ENCODE peak calls at places on chromosomes 2 and 18, in nine cellular contexts. C, S, X, I, Q, R, A, H and N are unnamed samples.
A peak's percentile ranks its signal among the peaks of the same experiment; 100 is the strongest.

GRCh38 chr2:199463000-199463692 is 5.4 kb upstream of the SATB2 start:
- DNase-seq in C (peak; percentile 92), S (peak; percentile 96), X (peak; percentile 65), I (peak; percentile 86), Q (peak; percentile 73), R (no peak), A (peak; percentile 96), H (peak; percentile 48), N (no peak)

GRCh38 chr18:31273812-31274527 is 44.0 kb upstream of the DSG1 start:
- DNase-seq in C (no peak), S (no peak), X (no peak), I (no peak), Q (no peak), R (no peak), A (no peak), H (no peak), N (no peak)

GRCh38 chr18:12325726-12326245 is 17.7 kb downstream of the TUBB6 start:
- DNase-seq in C (no peak), S (no peak), X (no peak), I (no peak), Q (no peak), R (no peak), A (no peak), H (no peak), N (peak; percentile 79)

GRCh38 chr2:101149241-101150192 is 1.7 kb downstream of the TBC1D8 start:
- DNase-seq in C (no peak), S (peak; percentile 61), X (no peak), I (peak; percentile 41), Q (peak; percentile 41), R (no peak), A (no peak), H (no peak), N (no peak)

GRCh38 chr2:62309465-62310091 is 113.7 kb downstream of the B3GNT2 start:
- DNase-seq in C (no peak), S (no peak), X (no peak), I (no peak), Q (no peak), R (no peak), A (no peak), H (peak; percentile 46), N (no peak)

GRCh38 chr18:29218101-29218500 is 1041.2 kb upstream of the CDH2 start:
- DNase-seq in C (no peak), S (no peak), X (no peak), I (no peak), Q (no peak), R (no peak), A (no peak), H (no peak), N (no peak)

GRCh38 chr2:105406221-105406620 is 7.4 kb upstream of the FHL2 start:
- DNase-seq in C (no peak), S (no peak), X (no peak), I (no peak), Q (no peak), R (no peak), A (no peak), H (peak; percentile 76), N (no peak)

GRCh38 chr18:46672062-46672970 is 15.3 kb upstream of the LOXHD1 start:
- DNase-seq in C (no peak), S (no peak), X (peak; percentile 25), I (no peak), Q (no peak), R (no peak), A (no peak), H (no peak), N (no peak)

GRCh38 chr18:25093131-25093530 is 258.8 kb downstream of the ZNF521 start:
- DNase-seq in C (no peak), S (no peak), X (no peak), I (no peak), Q (no peak), R (no peak), A (no peak), H (no peak), N (no peak)

GRCh38 chr2:12430036-12430795 is 286.5 kb upstream of the TRIB2 start:
- DNase-seq in C (no peak), S (no peak), X (no peak), I (no peak), Q (no peak), R (no peak), A (no peak), H (peak; percentile 28), N (no peak)

GRCh38 chr18:58363767-58364540 is 264.9 kb downstream of the ALPK2 start:
- DNase-seq in C (no peak), S (no peak), X (no peak), I (no peak), Q (no peak), R (no peak), A (no peak), H (peak; percentile 19), N (no peak)

GRCh38 chr2:3348771-3349170 is 28.8 kb downstream of the EIPR1 start:
- DNase-seq in C (no peak), S (no peak), X (no peak), I (no peak), Q (peak; percentile 36), R (no peak), A (no peak), H (no peak), N (no peak)

GRCh38 chr2:71466301-71467179 is 13.2 kb downstream of the DYSF start:
- DNase-seq in C (no peak), S (peak; percentile 69), X (no peak), I (peak; percentile 46), Q (no peak), R (no peak), A (no peak), H (peak; percentile 21), N (no peak)

GRCh38 chr2:207042155-207042554 is 102.8 kb downstream of the CPO start:
- DNase-seq in C (no peak), S (no peak), X (no peak), I (no peak), Q (no peak), R (no peak), A (no peak), H (no peak), N (no peak)

GRCh38 chr2:88738271-88738670 is 46.8 kb downstream of the RPIA start:
- DNase-seq in C (no peak), S (no peak), X (no peak), I (no peak), Q (no peak), R (no peak), A (no peak), H (peak; percentile 68), N (no peak)

GRCh38 chr2:223055836-223056235 is 3.8 kb downstream of the KCNE4 start:
- DNase-seq in C (no peak), S (no peak), X (no peak), I (no peak), Q (no peak), R (no peak), A (no peak), H (peak; percentile 70), N (no peak)

DNA sequence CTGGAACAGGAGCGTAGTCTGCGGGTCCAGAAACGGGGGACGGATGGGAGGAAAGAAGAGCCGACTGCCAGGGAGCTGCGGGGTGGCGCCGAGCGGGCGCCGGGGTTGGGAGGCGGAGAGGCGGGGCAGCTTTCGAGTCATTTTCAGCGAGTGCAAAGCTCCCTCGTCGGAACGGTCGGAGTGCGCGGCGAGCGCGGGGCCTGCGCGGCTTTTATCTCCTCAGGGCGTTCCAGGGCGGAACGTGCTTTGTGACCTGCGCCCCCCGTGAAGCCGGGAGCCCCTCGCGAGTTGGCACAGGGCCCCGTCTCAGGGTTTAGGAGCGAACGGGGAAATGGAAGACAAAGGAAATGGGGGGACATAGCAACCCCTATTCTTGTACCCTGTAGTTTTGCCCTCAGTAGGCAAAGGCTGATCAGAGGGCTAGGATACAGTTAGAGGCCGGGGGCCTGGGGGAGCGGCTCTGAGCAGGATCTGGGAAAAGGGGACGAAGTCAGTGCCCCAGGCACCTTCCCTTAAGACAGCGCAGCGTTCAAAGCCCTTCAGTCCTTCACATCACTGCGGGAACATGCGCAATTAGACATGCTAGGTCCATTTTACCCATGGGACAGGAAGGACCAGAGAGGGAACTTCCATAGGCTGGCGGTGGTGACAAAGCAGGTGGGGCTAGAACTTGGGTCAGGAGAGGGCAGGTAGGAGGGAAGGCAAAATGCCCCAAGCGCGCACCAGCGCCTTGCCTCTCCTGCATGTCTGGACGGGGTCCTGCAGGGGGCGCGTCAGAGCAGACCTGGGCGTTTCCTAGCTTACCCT is 60.1 kb upstream of the IL1RL1 start:
- DNase-seq in C (peak; percentile 81), S (peak; percentile 80), X (no peak), I (peak; percentile 43), Q (no peak), R (no peak), A (peak; percentile 78), H (peak; percentile 64), N (no peak)
- TF ChIP-seq CTCF in C (peak; percentile 74), S (peak; percentile 52), X (no peak), I (peak; percentile 72), Q (peak; percentile 47), R (peak; percentile 35), A (peak; percentile 80), H (peak; percentile 72), N (no peak)

DNA sequence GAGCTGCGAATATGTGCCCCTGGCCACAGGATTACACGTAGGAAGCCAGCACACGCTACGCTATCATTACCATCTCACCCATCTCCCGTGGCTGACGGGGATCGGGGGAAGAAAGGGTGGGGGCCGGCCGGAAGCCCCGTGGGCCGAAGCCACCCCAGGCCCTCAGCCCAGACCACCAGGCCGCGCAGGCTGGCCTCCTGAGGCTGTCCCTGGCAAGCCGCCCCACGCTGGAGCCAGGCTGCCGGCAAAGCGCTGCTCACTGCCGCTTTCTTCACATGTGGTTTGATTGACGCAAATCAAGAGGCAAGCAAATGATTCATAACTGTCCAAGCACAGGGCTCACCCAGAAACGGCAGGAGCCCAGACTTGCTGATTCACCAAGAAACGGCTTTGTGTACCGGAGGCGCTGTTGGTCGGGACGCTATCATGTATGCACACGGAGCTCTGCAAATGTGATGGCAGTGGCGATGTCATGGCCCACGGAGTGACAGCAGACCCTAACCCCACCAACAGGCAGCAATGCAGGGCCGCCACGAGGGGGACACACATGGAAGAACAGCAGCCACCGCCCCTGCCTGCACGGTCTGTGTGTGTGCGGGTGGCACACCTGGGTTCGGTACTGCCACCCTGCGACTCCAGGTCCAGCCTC is 125.7 kb downstream of the HDAC4 start:
- DNase-seq in C (peak; percentile 46), S (peak; percentile 63), X (no peak), I (peak; percentile 82), Q (peak; percentile 47), R (peak; percentile 97), A (peak; percentile 70), H (peak; percentile 95), N (no peak)
- H3K4me1 ChIP-seq in C (no peaks in the 10 kb centered on the region), S (no peaks in the 10 kb centered on the region), X (no peaks in the 10 kb centered on the region), I (peaks cover 78% of the 10 kb centered on the region), Q (no peaks in the 10 kb centered on the region), R (peaks cover 69% of the 10 kb centered on the region), A (peaks cover 14% of the 10 kb centered on the region), H (peaks cover 15% of the 10 kb centered on the region), N (peaks cover 67% of the 10 kb centered on the region)

DNA sequence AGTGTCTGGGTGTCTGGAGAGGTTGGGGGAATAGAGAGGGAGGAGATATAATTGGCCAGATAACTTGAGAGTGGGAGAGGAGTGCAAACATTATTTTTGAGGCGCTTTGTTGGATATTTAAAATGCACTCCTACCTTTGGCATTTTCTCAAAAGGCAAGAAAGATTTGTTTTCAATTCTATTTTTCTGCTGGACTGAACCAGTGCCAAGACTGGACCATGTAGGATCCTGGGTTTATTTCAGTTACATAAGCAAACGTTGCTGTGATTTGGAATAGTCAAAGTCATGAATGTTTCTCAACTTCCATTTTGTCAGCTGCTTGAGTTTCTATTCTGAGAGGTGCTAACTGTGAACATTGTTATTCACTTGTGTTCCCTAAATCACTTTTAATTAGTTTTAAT is 8.9 kb upstream of the CHRNA1 start:
- DNase-seq in C (no peak), S (no peak), X (no peak), I (no peak), Q (no peak), R (no peak), A (no peak), H (no peak), N (no peak)
- H3K4me3 ChIP-seq in C (no peak overlapping the region), S (no peak overlapping the region), X (no peak overlapping the region), I (no peak overlapping the region), Q (no peak overlapping the region), R (no peak overlapping the region), A (no peak overlapping the region), H (no peak overlapping the region), N (no peak overlapping the region)

GRCh38 chr2:170396799-170397459 is 219.0 kb downstream of the MYO3B start:
- DNase-seq in C (no peak), S (no peak), X (peak; percentile 10), I (no peak), Q (no peak), R (no peak), A (no peak), H (peak; percentile 19), N (no peak)
- TF ChIP-seq CTCF in C (peak; percentile 18), S (no peak), X (peak; percentile 71), I (peak; percentile 53), Q (peak; percentile 42), R (peak; percentile 62), A (no peak), H (peak; percentile 25), N (peak; percentile 8)